ENCODE peak calls at places on chromosomes 4 and X, in six cellular contexts. K, X, M, L, N and R are unnamed samples. For H3K36me3 and H3K4me1, the result is how much of the 10 kb centered on the place peaks cover.

GRCh38 chr4:154626793-154627484 is 14.5 kb upstream of the FGG start:
- DNase-seq in K (no peak), X (peak), M (peak), L (peak), N (peak), R (peak)

GRCh38 chr4:1933700-1934099 is 62.5 kb downstream of the NSD2 start:
- DNase-seq in K (no peak), X (no peak), M (no peak), L (no peak), N (no peak), R (no peak)

GRCh38 chr4:156790866-156791265 is 180.7 kb downstream of the PDGFC start:
- DNase-seq in K (peak), X (peak), M (no peak), L (peak), N (peak), R (no peak)

GRCh38 chr4:48315728-48316630 is 25.4 kb upstream of the SLAIN2 start:
- DNase-seq in K (peak), X (peak), M (no peak), L (peak), N (no peak), R (no peak)

GRCh38 chrX:15334561-15334960 is 762 bp downstream of the PIGA start:
- DNase-seq in K (no peak), X (peak), M (no peak), L (peak), N (no peak), R (no peak)

GRCh38 chr4:100379583-100380105 is 138.2 kb downstream of the EMCN start:
- DNase-seq in K (no peak), X (no peak), M (no peak), L (peak), N (no peak), R (no peak)

GRCh38 chr4:53656421-53656981 is 65.2 kb upstream of the LNX1 start:
- DNase-seq in K (no peak), X (no peak), M (no peak), L (no peak), N (no peak), R (no peak)

GRCh38 chr4:10180927-10181744 is 64.5 kb upstream of the WDR1 start:
- DNase-seq in K (no peak), X (peak), M (no peak), L (peak), N (no peak), R (no peak)

GRCh38 chr4:110005461-110006056 is 92.9 kb downstream of the EGF start:
- DNase-seq in K (no peak), X (peak), M (no peak), L (peak), N (peak), R (no peak)

GRCh38 chr4:121764303-121764701 is 662 bp downstream of the SMIM43 start:
- DNase-seq in K (no peak), X (no peak), M (no peak), L (no peak), N (no peak), R (no peak)

GRCh38 chr4:140947507-140947906 is 185.8 kb downstream of the RNF150 start:
- DNase-seq in K (no peak), X (no peak), M (no peak), L (peak), N (no peak), R (no peak)

GRCh38 chr4:99300934-99301333 is 10.1 kb upstream of the ADH1A start:
- DNase-seq in K (peak), X (peak), M (peak), L (peak), N (no peak), R (peak)

GRCh38 chrX:74291577-74291963 is 12.4 kb upstream of the ZCCHC13 start:
- DNase-seq in K (no peak), X (no peak), M (no peak), L (no peak), N (no peak), R (no peak)

GRCh38 chr4:83569967-83570366 is 34.1 kb downstream of the GPAT3 start:
- DNase-seq in K (no peak), X (no peak), M (no peak), L (peak), N (no peak), R (no peak)

GRCh38 chrX:55340896-55341433 is 76.2 kb upstream of the PAGE3 start:
- DNase-seq in K (no peak), X (no peak), M (no peak), L (no peak), N (no peak), R (no peak)

GRCh38 chrX:111646515-111646914 is 34.5 kb upstream of the ALG13 start:
- DNase-seq in K (no peak), X (no peak), M (no peak), L (no peak), N (no peak), R (no peak)

GRCh38 chrX:21412029-21412428 is 37.8 kb downstream of the CNKSR2 start:
- DNase-seq in K (no peak), X (peak), M (no peak), L (peak), N (no peak), R (no peak)

GRCh38 chr4:2788532-2789103 is 4.3 kb upstream of the SH3BP2 start:
- DNase-seq in K (peak), X (no peak), M (peak), L (no peak), N (no peak), R (no peak)

GRCh38 chr4:127622923-127623754 is 9.6 kb upstream of the INTU start:
- DNase-seq in K (no peak), X (peak), M (no peak), L (peak), N (no peak), R (peak)

GRCh38 chrX:129359269-129359668 is 164.0 kb downstream of the SMARCA1 start:
- DNase-seq in K (no peak), X (peak), M (no peak), L (peak), N (no peak), R (no peak)

GRCh38 chr4:81164623-81165416 is 50.2 kb downstream of the PRKG2 start:
- DNase-seq in K (no peak), X (peak), M (no peak), L (peak), N (no peak), R (no peak)

GRCh38 chrX:30039768-30040167 is 175.6 kb upstream of the MAGEB2 start:
- DNase-seq in K (no peak), X (peak), M (no peak), L (no peak), N (no peak), R (no peak)

GRCh38 chr4:71867598-71867997 is 83.7 kb upstream of the GC start:
- DNase-seq in K (no peak), X (no peak), M (no peak), L (peak), N (no peak), R (no peak)

GRCh38 chr4:39442910-39443480 is 15.7 kb downstream of the RPL9 start:
- DNase-seq in K (no peak), X (no peak), M (no peak), L (no peak), N (no peak), R (no peak)

GRCh38 chrX:3026074-3026588 is 15.1 kb upstream of the ARSF start:
- DNase-seq in K (no peak), X (no peak), M (no peak), L (peak), N (no peak), R (peak)

GRCh38 chr4:8840006-8840793 is 31.4 kb downstream of the HMX1 start:
- DNase-seq in K (no peak), X (no peak), M (peak), L (no peak), N (no peak), R (no peak)

GRCh38 chrX:123807825-123808416 is 51.9 kb upstream of the XIAP start:
- DNase-seq in K (no peak), X (peak), M (no peak), L (no peak), N (no peak), R (no peak)

GRCh38 chr4:112170451-112170993 is 25.3 kb downstream of the FAM241A start:
- DNase-seq in K (no peak), X (peak), M (no peak), L (peak), N (no peak), R (no peak)

GRCh38 chrX:15430584-15430983 is 46.4 kb upstream of the VEGFD start:
- DNase-seq in K (no peak), X (no peak), M (no peak), L (no peak), N (no peak), R (no peak)

GRCh38 chr4:168612435-168613139 is 115.7 kb downstream of the PALLD start:
- DNase-seq in K (no peak), X (peak), M (no peak), L (peak), N (no peak), R (no peak)

GRCh38 chr4:53651142-53651720 is 59.9 kb upstream of the LNX1 start:
- DNase-seq in K (peak), X (peak), M (no peak), L (no peak), N (no peak), R (peak)

GRCh38 chr4:108415389-108415788 is 205.0 kb upstream of the RPL34 start:
- DNase-seq in K (no peak), X (no peak), M (no peak), L (no peak), N (no peak), R (no peak)

GRCh38 chr4:11483076-11483475 is 54.4 kb upstream of the HS3ST1 start:
- DNase-seq in K (no peak), X (peak), M (no peak), L (no peak), N (no peak), R (no peak)

GRCh38 chr4:153916273-153916755 is 127.4 kb upstream of the SFRP2 start:
- DNase-seq in K (no peak), X (no peak), M (no peak), L (no peak), N (no peak), R (no peak)

GRCh38 chrX:107448625-107449468 is 605 bp upstream of the FRMPD3 start:
- DNase-seq in K (no peak), X (peak), M (no peak), L (no peak), N (peak), R (peak)

GRCh38 chr4:177461606-177462005 is 19.4 kb upstream of the AGA start:
- DNase-seq in K (no peak), X (peak), M (no peak), L (no peak), N (no peak), R (no peak)

GRCh38 chrX:153961292-153961691 is 10.3 kb downstream of the HCFC1 start:
- DNase-seq in K (no peak), X (no peak), M (no peak), L (no peak), N (no peak), R (no peak)
- H3K36me3 ChIP-seq in K (under half), X (under half), M (half or more), L (under half), N (half or more), R (half or more)

GRCh38 chr4:7806724-7807123 is 132.9 kb downstream of the AFAP1 start:
- DNase-seq in K (no peak), X (peak), M (no peak), L (no peak), N (no peak), R (no peak)
- H3K4me1 ChIP-seq in K (half or more), X (under half), M (under half), L (under half), N (under half), R (half or more)

GRCh38 chr4:122928930-122929329 is 6.5 kb upstream of the NUDT6 start:
- DNase-seq in K (no peak), X (no peak), M (no peak), L (no peak), N (no peak), R (no peak)

GRCh38 chr4:122932763-122933162 is 10.4 kb upstream of the NUDT6 start:
- DNase-seq in K (no peak), X (no peak), M (no peak), L (no peak), N (no peak), R (no peak)

DNA sequence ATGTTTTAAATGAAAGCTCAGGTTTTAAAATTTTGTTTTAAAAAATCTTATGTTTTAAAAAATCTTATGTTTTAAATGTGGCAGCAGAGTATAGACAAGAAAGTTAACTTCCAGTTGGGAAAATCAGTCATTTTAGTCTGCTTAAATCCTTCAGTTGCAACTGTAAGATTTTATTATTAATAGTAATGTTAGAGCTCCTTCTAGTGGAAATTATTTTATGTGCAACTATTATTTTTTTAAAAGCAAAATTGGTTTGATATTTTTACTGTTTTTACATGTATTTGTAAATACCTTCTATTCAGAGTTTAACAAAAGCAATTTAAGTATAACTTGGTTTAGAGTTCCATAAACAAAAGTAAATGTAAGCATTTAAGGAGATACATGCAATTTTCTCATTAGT is 8.5 kb upstream of the NUDT6 start:
- DNase-seq in K (no peak), X (peak), M (no peak), L (no peak), N (no peak), R (no peak)
- H3K36me3 ChIP-seq in K (under half), X (under half), M (under half), L (under half), N (half or more), R (under half)

DNA sequence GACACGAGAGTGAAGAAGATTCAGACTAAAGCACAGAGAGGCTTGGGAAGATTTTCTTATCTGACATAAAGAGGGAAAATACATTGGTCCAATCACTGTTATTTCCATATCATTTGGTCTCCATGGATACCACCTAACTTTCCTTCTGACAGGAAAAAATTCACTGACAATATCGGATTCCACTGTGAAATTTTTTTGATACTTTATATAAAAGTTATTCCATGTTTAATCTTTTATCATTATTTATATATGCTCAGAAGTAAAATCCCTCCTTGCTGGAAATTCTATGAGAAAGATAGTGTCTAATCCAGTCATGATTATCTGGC is 3.6 kb downstream of the IRF2 start:
- DNase-seq in K (no peak), X (no peak), M (no peak), L (no peak), N (no peak), R (no peak)
- H3K4me1 ChIP-seq in K (half or more), X (under half), M (under half), L (under half), N (under half), R (under half)

DNA sequence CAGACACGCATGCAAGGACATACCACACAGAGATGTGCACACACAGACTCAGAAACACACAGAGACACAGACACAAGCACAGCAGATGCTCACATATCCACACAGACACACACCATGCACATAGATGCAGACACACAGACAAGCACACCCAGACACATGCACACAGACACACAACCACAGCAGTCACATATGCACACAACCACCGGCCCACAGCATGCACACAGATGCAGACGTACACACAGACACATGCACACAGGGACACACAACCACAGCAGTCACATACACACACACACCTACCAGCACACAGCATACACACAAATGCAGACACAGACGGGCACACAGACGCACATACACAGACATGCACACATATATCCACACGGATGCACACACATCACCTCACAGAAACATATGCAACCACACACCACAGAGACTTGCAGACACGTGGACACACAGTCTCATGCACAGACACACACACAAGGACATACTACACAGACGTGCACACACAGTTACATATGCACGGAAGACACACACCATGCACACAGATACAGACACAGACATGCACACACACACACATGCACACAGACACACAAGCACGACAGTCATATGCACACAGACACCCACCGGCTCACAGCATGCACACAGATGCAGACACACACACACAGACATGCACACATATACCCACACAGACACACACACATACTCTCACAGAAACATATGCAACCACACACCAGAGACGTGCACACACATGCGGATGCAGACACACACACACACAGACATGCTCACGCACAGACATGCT is 25.2 kb upstream of the SLC25A6 start:
- DNase-seq in K (no peak), X (no peak), M (peak), L (no peak), N (no peak), R (no peak)
- H3K36me3 ChIP-seq in K (under half), X (under half), M (under half), L (under half), N (half or more), R (under half)

DNA sequence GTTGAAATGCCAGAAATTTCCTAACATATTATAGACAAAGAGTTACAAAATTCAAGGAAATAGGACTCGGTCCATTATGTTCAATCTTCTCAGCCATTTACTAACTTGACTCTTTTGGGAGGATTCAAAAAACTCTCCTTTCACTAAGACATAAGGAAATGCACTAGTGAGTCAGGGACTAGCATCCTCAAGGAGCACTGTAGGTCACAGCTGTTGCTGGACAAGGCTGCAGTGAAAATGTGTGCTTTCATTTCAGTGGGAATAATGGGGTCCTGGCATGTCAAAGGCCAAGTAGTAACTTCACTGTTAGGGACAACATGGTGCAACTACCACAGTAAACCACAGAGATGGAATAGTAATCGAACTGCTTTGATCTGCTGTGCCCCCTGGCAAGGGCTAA is 56.9 kb upstream of the ABCG2 start:
- DNase-seq in K (no peak), X (no peak), M (no peak), L (no peak), N (no peak), R (no peak)
- H3K4me1 ChIP-seq in K (under half), X (under half), M (under half), L (under half), N (under half), R (under half)

DNA sequence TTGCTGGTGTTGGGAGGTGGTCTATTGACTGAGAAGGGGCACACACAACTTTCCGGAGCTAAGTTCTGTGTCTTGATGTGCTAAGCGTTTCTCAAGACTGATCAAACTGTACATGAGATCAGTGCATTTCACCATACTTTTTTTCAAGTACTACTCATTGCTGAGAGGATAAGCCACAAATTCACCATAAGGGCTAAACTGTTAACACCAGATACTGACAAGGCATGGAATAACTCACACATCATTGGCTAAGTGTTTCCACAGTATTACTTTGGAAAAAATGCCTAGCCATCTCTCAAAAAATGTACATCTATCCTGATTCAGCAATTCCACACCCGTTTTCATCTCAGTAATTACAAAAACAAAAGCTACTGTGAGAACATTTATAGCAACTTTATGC is 13.0 kb downstream of the RBMX start:
- DNase-seq in K (no peak), X (peak), M (no peak), L (no peak), N (no peak), R (no peak)
- H3K36me3 ChIP-seq in K (under half), X (under half), M (under half), L (under half), N (under half), R (under half)

GRCh38 chrX:40005290-40006011 is 92.3 kb downstream of the BCOR start:
- DNase-seq in K (peak), X (no peak), M (no peak), L (no peak), N (no peak), R (no peak)
- H3K4me1 ChIP-seq in K (under half), X (under half), M (under half), L (under half), N (under half), R (under half)

GRCh38 chrX:136872091-136872700 is 8.3 kb downstream of the RBMX start:
- DNase-seq in K (no peak), X (no peak), M (no peak), L (no peak), N (no peak), R (no peak)
- H3K36me3 ChIP-seq in K (under half), X (under half), M (half or more), L (under half), N (under half), R (under half)

GRCh38 chrX:9534686-9535085 is 69.8 kb downstream of the TBL1X start:
- DNase-seq in K (no peak), X (peak), M (no peak), L (no peak), N (no peak), R (no peak)
- H3K4me1 ChIP-seq in K (under half), X (under half), M (under half), L (under half), N (under half), R (under half)